ENCODE peak calls at places on chromosomes 2 and 18, in four cellular contexts. One of them, this sample, is unnamed.

GRCh38 chr2:218745559-218746469 is 35.2 kb downstream of the TTLL4 start:
- DNase-seq in Calu3: peak; percentile 65
- DNase-seq in neural crest cell: peak; percentile 24
- DNase-seq in HTR-8/SVneo: no peak
- DNase-seq in this sample: no peak

GRCh38 chr2:45014016-45014702 is 4.9 kb upstream of the SIX2 start:
- DNase-seq in Calu3: no peak
- DNase-seq in HTR-8/SVneo: peak; percentile 74
- DNase-seq in neural crest cell: peak; percentile 61
- DNase-seq in this sample: peak; percentile 70

GRCh38 chr18:2978626-2979025 is 34.3 kb downstream of the LPIN2 start:
- DNase-seq in HTR-8/SVneo: peak; percentile 25
- DNase-seq in neural crest cell: no peak
- DNase-seq in Calu3: no peak
- DNase-seq in this sample: no peak

GRCh38 chr2:96716388-96716787 is 23.5 kb downstream of the LMAN2L start:
- DNase-seq in neural crest cell: no peak
- DNase-seq in Calu3: no peak
- DNase-seq in HTR-8/SVneo: no peak
- DNase-seq in this sample: no peak

GRCh38 chr18:59141294-59142068 is 1.8 kb downstream of the SEC11C start:
- DNase-seq in neural crest cell: no peak
- DNase-seq in HTR-8/SVneo: no peak
- DNase-seq in Calu3: peak; percentile 4
- DNase-seq in this sample: no peak

GRCh38 chr2:53210538-53210937 is 557.1 kb upstream of the CHAC2 start:
- DNase-seq in Calu3: no peak
- DNase-seq in neural crest cell: no peak
- DNase-seq in HTR-8/SVneo: no peak
- DNase-seq in this sample: no peak

GRCh38 chr2:43725711-43726246 is 48.1 kb upstream of the DYNC2LI1 start:
- DNase-seq in Calu3: no peak
- DNase-seq in neural crest cell: no peak
- DNase-seq in HTR-8/SVneo: no peak
- DNase-seq in this sample: no peak

GRCh38 chr2:119718391-119719260 is 39.6 kb downstream of the TMEM177 start:
- DNase-seq in neural crest cell: no peak
- DNase-seq in HTR-8/SVneo: no peak
- DNase-seq in Calu3: no peak
- DNase-seq in this sample: no peak

This sample was measured in K562.